ENCODE peak calls at places on chromosomes 3 and 15, in six cellular contexts. U is HEK293T; H is amygdala; Q is germinal center; F is activated naive CD8-positive, alpha-beta T cell treated with anti-CD3 and anti-CD28 coated beads, Interleukin-2, amount 10 ng/mL, durations not matched to agents 7 days and 5 days; W is AG08395. I is an unnamed sample.

GRCh38 chr3:193974591-193974990 is 161.4 kb upstream of the HES1 start:
- DNase-seq in U (no peak), H (peak; percentile 5), F (no peak), W (no peak), Q (no peak), I (no peak)

GRCh38 chr3:188926741-188927650 is 244.8 kb upstream of the TPRG1 start:
- DNase-seq in H (no peak), Q (no peak), U (no peak), F (no peak), W (no peak), I (no peak)

GRCh38 chr3:125165189-125165947 is 47.2 kb downstream of the SLC12A8 start:
- DNase-seq in H (peak; percentile 19), Q (peak; percentile 38), W (peak; percentile 61), U (peak; percentile 32), F (no peak), I (peak; percentile 3)

GRCh38 chr3:52294320-52295150 is 6.9 kb downstream of the GLYCTK start:
- DNase-seq in W (no peak), Q (no peak), U (no peak), F (no peak), H (no peak), I (no peak)

GRCh38 chr15:66359740-66360139 is 3.3 kb upstream of the TIPIN start:
- DNase-seq in W (no peak), Q (peak; percentile 11), F (no peak), H (no peak), U (no peak), I (peak; percentile 76)

GRCh38 chr3:156160653-156161052 is 40.3 kb downstream of the KCNAB1 start:
- DNase-seq in W (no peak), Q (no peak), F (no peak), U (no peak), H (no peak), I (no peak)

GRCh38 chr3:88809993-88810392 is 297.4 kb upstream of the EPHA3 start:
- DNase-seq in Q (no peak), W (no peak), F (no peak), U (no peak), H (no peak), I (peak; percentile 38)

GRCh38 chr15:101070502-101071273 is 151.5 kb downstream of the LRRK1 start:
- DNase-seq in H (no peak), U (no peak), F (no peak), Q (no peak), W (peak; percentile 81), I (peak; percentile 55)

GRCh38 chr15:48149858-48150257 is 28.2 kb downstream of the MYEF2 start:
- DNase-seq in W (no peak), H (no peak), Q (no peak), U (no peak), F (no peak), I (peak; percentile 43)

GRCh38 chr3:161854232-161854771 is 357.7 kb downstream of the OTOL1 start:
- DNase-seq in H (no peak), Q (no peak), W (peak; percentile 5), F (peak; percentile 28), U (peak; percentile 20), I (peak; percentile 99)

GRCh38 chr15:26391556-26392229 is 381.2 kb downstream of the GABRB3 start:
- DNase-seq in U (no peak), F (no peak), H (no peak), Q (no peak), W (no peak), I (no peak)

GRCh38 chr15:99989095-99989494 is 255.9 kb upstream of the LYSMD4 start:
- DNase-seq in Q (no peak), H (no peak), W (no peak), U (no peak), F (no peak), I (no peak)

GRCh38 chr15:83446417-83446816 is 724 bp upstream of the SH3GL3 start:
- DNase-seq in U (no peak), Q (no peak), H (no peak), W (no peak), F (no peak), I (no peak)

I was measured in PC-3.